ENCODE peak calls at places on chromosomes 6 and 20, in eight cellular contexts. P, K, J, S, X, W, U and M are unnamed samples.
A peak's percentile ranks its signal among the peaks of the same experiment; 100 is the strongest.

GRCh38 chr6:109820706-109821350 is 129.7 kb downstream of the FIG4 start:
- DNase-seq in P (no peak), K (no peak), J (no peak), S (no peak), X (no peak), W (no peak), U (no peak), M (no peak)

GRCh38 chr6:3226422-3227362 is 761 bp downstream of the TUBB2B start:
- DNase-seq in P (no peak), K (no peak), J (no peak), S (no peak), X (no peak), W (peak; percentile 59), U (peak; percentile 41), M (peak; percentile 30)

GRCh38 chr20:16530201-16530681 is 43.0 kb downstream of the KIF16B start:
- DNase-seq in P (no peak), K (no peak), J (no peak), S (no peak), X (peak; percentile 74), W (no peak), U (no peak), M (no peak)

GRCh38 chr20:31494131-31494530 is 19.0 kb downstream of the REM1 start:
- DNase-seq in P (no peak), K (no peak), J (peak; percentile 73), S (no peak), X (peak; percentile 59), W (no peak), U (no peak), M (no peak)

GRCh38 chr6:14706378-14706929 is 539.4 kb upstream of the JARID2 start:
- DNase-seq in P (no peak), K (peak; percentile 98), J (peak; percentile 97), S (no peak), X (peak; percentile 84), W (no peak), U (peak; percentile 88), M (peak; percentile 80)

GRCh38 chr6:13766201-13766634 is 48.1 kb downstream of the MCUR1 start:
- DNase-seq in P (no peak), K (peak; percentile 29), J (peak; percentile 39), S (no peak), X (peak; percentile 66), W (no peak), U (no peak), M (no peak)

GRCh38 chr20:49534314-49534713 is 33.6 kb downstream of the PTGIS start:
- DNase-seq in P (no peak), K (no peak), J (peak; percentile 70), S (peak; percentile 10), X (peak; percentile 77), W (peak; percentile 79), U (peak; percentile 81), M (peak; percentile 73)

GRCh38 chr6:13500264-13500663 is 12.9 kb upstream of the GFOD1 start:
- DNase-seq in P (no peak), K (no peak), J (no peak), S (no peak), X (peak; percentile 59), W (no peak), U (no peak), M (peak; percentile 11)